ENCODE peak calls at places on chromosomes 12 and 14, in six cellular contexts. Z is HepG2; C is sigmoid colon; A is naive thymus-derived CD4-positive, alpha-beta T cell; P is HAP-1; R is stomach. S is an unnamed sample. For H3K36me3, the result is how much of the 10 kb centered on the place peaks cover.

GRCh38 chr12:111446044-111446581 is 40.4 kb downstream of the SH2B3 start:
- DNase-seq in C (peak), A (no peak), P (no peak), Z (no peak), R (peak), S (no peak)

GRCh38 chr14:104481323-104481722 is 98.2 kb upstream of the C14orf180 start:
- DNase-seq in P (no peak), C (no peak), Z (no peak), R (no peak), A (no peak), S (peak)

GRCh38 chr12:46959484-46959883 is 119.9 kb upstream of the PCED1B start:
- DNase-seq in P (no peak), A (no peak), Z (no peak), C (no peak), R (no peak), S (no peak)

GRCh38 chr12:60977966-60978365 is 1282.2 kb upstream of the USP15 start:
- DNase-seq in A (no peak), R (no peak), Z (no peak), C (no peak), P (no peak), S (no peak)

GRCh38 chr12:2273288-2273687 is 220.5 kb downstream of the CACNA1C start:
- DNase-seq in C (peak), P (no peak), A (no peak), R (no peak), Z (no peak), S (no peak)

GRCh38 chr14:60487211-60487610 is 1.3 kb upstream of the C14orf39 start:
- DNase-seq in C (no peak), P (no peak), R (no peak), A (no peak), Z (no peak), S (no peak)

GRCh38 chr14:92994942-92995341 is 72.0 kb downstream of the CHGA start:
- DNase-seq in R (no peak), C (no peak), Z (no peak), A (no peak), P (no peak), S (no peak)

GRCh38 chr12:77122661-77123060 is 57.3 kb upstream of the E2F7 start:
- DNase-seq in Z (no peak), R (no peak), P (no peak), A (no peak), C (no peak), S (no peak)

GRCh38 chr12:8648598-8649205 is 13.9 kb downstream of the MFAP5 start:
- DNase-seq in Z (no peak), R (no peak), P (no peak), A (no peak), C (no peak), S (no peak)

GRCh38 chr12:6872073-6873048 is 742 bp downstream of the SPSB2 start:
- DNase-seq in A (peak), Z (peak), R (peak), C (peak), P (peak), S (peak)

GRCh38 chr12:68824131-68824530 is 16.2 kb downstream of the MDM2 start:
- DNase-seq in C (no peak), A (no peak), P (no peak), R (no peak), Z (no peak), S (peak)

GRCh38 chr12:68825569-68826217 is 17.7 kb downstream of the MDM2 start:
- DNase-seq in Z (no peak), A (no peak), R (no peak), C (no peak), P (no peak), S (no peak)

GRCh38 chr12:68821357-68822188 is 13.6 kb downstream of the MDM2 start:
- DNase-seq in C (no peak), R (no peak), P (no peak), Z (no peak), A (no peak), S (no peak)

GRCh38 chr12:68824597-68825250 is 16.7 kb downstream of the MDM2 start:
- DNase-seq in P (no peak), R (no peak), Z (no peak), C (no peak), A (no peak), S (no peak)

DNA sequence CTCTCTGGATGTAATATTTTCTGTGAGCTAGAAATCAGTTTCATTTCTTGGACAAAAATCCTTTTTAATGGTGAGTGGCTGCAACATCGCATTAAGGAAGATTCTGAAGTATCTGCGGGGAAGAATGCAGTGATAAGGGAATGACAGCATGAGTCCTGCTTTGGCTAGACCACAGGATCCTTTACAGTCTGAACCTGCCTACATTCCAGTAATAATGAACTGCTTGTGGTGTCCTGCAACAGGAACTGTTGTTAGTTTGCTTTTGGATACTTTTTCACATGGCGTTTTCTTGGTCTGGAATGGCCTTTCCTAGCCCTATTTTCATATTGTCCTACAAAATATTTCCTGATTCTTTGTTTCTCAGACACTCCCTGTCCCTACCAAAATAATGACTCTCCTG is 15.7 kb downstream of the MDM2 start:
- DNase-seq in R (no peak), A (no peak), C (no peak), P (no peak), Z (no peak), S (no peak)
- H3K36me3 ChIP-seq in R (half or more), A (under half), C (half or more), P (half or more), Z (half or more), S (half or more)

GRCh38 chr14:67650161-67650560 is 24.3 kb downstream of the VTI1B start:
- DNase-seq in C (no peak), P (no peak), Z (no peak), A (no peak), R (no peak), S (no peak)
- H3K36me3 ChIP-seq in C (under half), P (half or more), Z (half or more), A (under half), R (half or more), S (half or more)

GRCh38 chr12:132950844-132951535 is 5.1 kb downstream of the ZNF605 start:
- DNase-seq in P (no peak), Z (no peak), A (no peak), R (no peak), C (no peak), S (no peak)

GRCh38 chr12:132953163-132953425 is 3.0 kb downstream of the ZNF605 start:
- DNase-seq in P (no peak), Z (no peak), C (no peak), A (no peak), R (no peak), S (no peak)

GRCh38 chr12:132951649-132952048 is 4.5 kb downstream of the ZNF605 start:
- DNase-seq in P (no peak), A (no peak), Z (no peak), C (no peak), R (no peak), S (no peak)

GRCh38 chr12:132953771-132954170 is 2.3 kb downstream of the ZNF605 start:
- DNase-seq in A (no peak), C (no peak), R (no peak), Z (no peak), P (no peak), S (no peak)

DNA sequence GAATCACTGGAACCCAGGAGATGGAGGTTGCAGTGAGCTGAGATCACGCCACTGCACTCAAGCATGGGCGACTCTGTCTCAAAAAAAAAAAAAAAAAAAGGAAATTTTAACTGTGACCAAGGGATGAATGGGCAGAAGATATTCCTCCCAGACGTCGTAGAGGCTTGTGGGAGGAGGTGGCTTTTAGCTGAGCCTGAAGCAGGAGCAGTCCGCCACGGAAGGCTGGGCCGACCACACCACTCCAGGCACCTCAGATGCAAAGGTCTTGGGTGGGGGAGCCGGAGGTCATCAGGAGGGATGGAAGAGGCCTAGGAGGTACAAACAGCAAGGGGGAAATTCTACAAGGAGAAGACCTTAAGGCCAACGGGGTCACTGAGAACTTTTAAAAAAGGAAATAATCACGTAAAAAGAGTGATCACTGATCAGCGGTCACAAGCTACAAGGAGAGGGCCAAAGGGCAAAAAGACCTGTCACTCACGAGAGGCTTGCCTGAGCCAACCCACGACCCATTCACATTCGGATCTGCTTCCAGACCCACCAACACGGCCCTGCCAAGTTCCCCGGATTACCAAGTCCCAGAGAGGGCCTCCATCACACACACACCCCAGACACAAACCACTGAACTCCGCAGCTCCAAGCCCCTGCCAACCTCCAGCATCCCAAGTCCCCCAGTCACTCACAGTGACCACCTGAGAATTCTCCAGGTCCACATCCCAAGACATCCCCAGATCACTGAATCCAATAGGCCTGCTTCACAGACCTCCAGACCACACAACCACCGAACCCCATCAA is 3.5 kb downstream of the ZNF605 start:
- DNase-seq in R (no peak), Z (no peak), P (no peak), A (no peak), C (no peak), S (no peak)
- H3K36me3 ChIP-seq in R (under half), Z (under half), P (under half), A (under half), C (under half), S (under half)

GRCh38 chr12:131751335-131751734 is 40.4 kb downstream of the SFSWAP start:
- DNase-seq in C (no peak), Z (no peak), P (no peak), A (no peak), R (no peak), S (no peak)
- H3K36me3 ChIP-seq in C (half or more), Z (half or more), P (half or more), A (under half), R (half or more), S (under half)

GRCh38 chr14:102043251-102044025 is 43.4 kb downstream of the HSP90AA1 start:
- DNase-seq in A (no peak), P (no peak), R (no peak), C (no peak), Z (no peak), S (no peak)
- H3K36me3 ChIP-seq in A (under half), P (half or more), R (half or more), C (half or more), Z (half or more), S (half or more)

GRCh38 chr12:96025518-96025917 is 9.9 kb downstream of the LTA4H start:
- DNase-seq in A (no peak), Z (no peak), P (no peak), R (no peak), C (no peak), S (no peak)
- H3K36me3 ChIP-seq in A (under half), Z (half or more), P (under half), R (half or more), C (under half), S (under half)

GRCh38 chr12:106063826-106064575 is 74.8 kb downstream of the NUAK1 start:
- DNase-seq in Z (no peak), C (no peak), P (no peak), R (no peak), A (no peak), S (no peak)
- H3K36me3 ChIP-seq in Z (under half), C (under half), P (under half), R (under half), A (under half), S (under half)

GRCh38 chr14:75095690-75096089 is 26.2 kb downstream of the ZC2HC1C start:
- DNase-seq in C (no peak), P (no peak), Z (no peak), R (no peak), A (no peak), S (no peak)
- H3K36me3 ChIP-seq in C (under half), P (half or more), Z (half or more), R (half or more), A (under half), S (half or more)

GRCh38 chr14:75040959-75041358 is 10.3 kb downstream of the MLH3 start:
- DNase-seq in A (no peak), P (no peak), Z (no peak), R (no peak), C (no peak), S (no peak)

GRCh38 chr14:75044322-75044721 is 6.9 kb downstream of the MLH3 start:
- DNase-seq in P (no peak), A (no peak), R (no peak), C (no peak), Z (no peak), S (no peak)

GRCh38 chr14:75041613-75042012 is 9.7 kb downstream of the MLH3 start:
- DNase-seq in R (no peak), C (no peak), P (no peak), Z (peak), A (no peak), S (no peak)

GRCh38 chr14:75042040-75042439 is 9.2 kb downstream of the MLH3 start:
- DNase-seq in R (no peak), C (no peak), A (no peak), Z (no peak), P (no peak), S (no peak)

GRCh38 chr14:75040497-75040896 is 10.8 kb downstream of the MLH3 start:
- DNase-seq in Z (no peak), A (no peak), P (no peak), C (no peak), R (no peak), S (no peak)
- H3K36me3 ChIP-seq in Z (under half), A (under half), P (under half), C (under half), R (under half), S (under half)

DNA sequence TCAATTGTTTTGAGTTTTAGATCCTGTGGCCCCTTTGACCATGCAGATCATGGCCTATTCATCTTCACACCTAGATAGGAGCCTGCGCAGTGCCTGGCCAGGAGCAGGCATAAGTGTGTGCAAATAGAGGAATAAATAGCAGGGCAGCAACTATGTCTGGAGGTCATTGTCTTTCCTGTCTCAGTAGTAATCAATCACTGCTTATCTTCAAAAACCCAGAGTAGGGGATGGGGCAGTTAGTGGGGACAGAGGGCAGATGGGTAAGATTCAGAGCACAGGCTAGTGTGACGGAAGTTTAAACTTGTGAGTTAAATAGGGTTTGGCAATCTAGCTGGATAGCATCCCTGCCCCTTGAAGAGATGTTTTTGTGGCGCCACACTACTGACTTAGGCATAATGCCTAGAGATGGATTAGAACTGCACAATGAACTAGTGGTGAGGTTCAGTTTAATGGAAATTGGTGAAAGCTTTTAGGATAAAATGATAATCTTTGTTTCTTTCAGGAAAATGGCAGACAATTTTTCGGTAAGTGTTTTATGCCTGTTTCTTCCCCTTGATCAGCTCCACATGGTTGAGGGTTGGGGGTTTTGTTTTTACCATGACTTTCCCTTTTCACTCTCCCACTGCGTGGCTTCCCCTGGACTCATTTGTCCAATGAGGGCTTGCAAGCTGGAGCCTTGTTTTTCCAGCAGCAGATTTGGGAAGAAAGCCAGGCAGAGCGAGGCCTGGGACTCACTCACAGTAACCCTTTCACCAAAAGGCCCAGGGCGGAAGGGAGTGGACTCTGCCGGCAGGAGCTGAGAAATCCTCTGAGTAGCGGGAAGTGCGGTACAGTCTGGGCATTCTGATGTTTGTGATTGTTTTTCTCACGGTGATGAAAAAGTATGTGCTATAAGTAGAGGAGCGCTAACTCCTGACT is 8.1 kb downstream of the LGALS3 start:
- DNase-seq in Z (no peak), R (peak), P (no peak), C (peak), A (no peak), S (no peak)
- H3K36me3 ChIP-seq in Z (under half), R (under half), P (under half), C (under half), A (under half), S (under half)

S was measured in upper lobe of left lung.